ENCODE peak calls at places on chromosomes 7 and 10, in seven cellular contexts. W is NCI-H1436, T is iris pigment epithelial cell, N is mucosa of gallbladder, A is T-cell, O is amniotic epithelial cell, X is epithelial cell of esophagus. K is an unnamed sample.
A peak's percentile ranks its signal among the peaks of the same experiment; 100 is the strongest.

GRCh38 chr7:118151671-118152070 is 32.3 kb upstream of the LSM8 start:
- DNase-seq in T (peak; percentile 1), N (no peak), W (no peak), X (no peak), A (no peak), O (no peak), K (peak; percentile 26)

GRCh38 chr7:159127691-159128642 is 16.7 kb downstream of the VIPR2 start:
- DNase-seq in T (no peak), N (no peak), A (no peak), O (no peak), W (no peak), X (no peak), K (no peak)

GRCh38 chr10:89476676-89477075 is 58.7 kb downstream of the SLC16A12 start:
- DNase-seq in W (no peak), A (no peak), T (peak; percentile 95), X (no peak), O (peak; percentile 86), N (peak; percentile 30), K (peak; percentile 28)

GRCh38 chr7:127413962-127414361 is 21.5 kb upstream of the ZNF800 start:
- DNase-seq in X (no peak), N (no peak), W (no peak), O (no peak), A (no peak), T (no peak), K (no peak)

GRCh38 chr10:125057158-125058001 is 103.0 kb downstream of the CTBP2 start:
- DNase-seq in W (no peak), T (peak; percentile 94), N (peak; percentile 69), A (no peak), X (no peak), O (peak; percentile 93), K (peak; percentile 93)

GRCh38 chr7:19268737-19269136 is 123.5 kb upstream of the FERD3L start:
- DNase-seq in T (peak; percentile 86), X (peak; percentile 32), W (no peak), O (peak; percentile 88), A (no peak), N (no peak), K (no peak)

GRCh38 chr10:119526606-119527592 is 15.6 kb downstream of the RGS10 start:
- DNase-seq in X (no peak), W (no peak), N (no peak), A (no peak), O (no peak), T (no peak), K (no peak)

GRCh38 chr10:128337860-128338378 is 211.7 kb upstream of the MKI67 start:
- DNase-seq in T (no peak), X (no peak), N (no peak), W (no peak), A (no peak), O (no peak), K (no peak)

GRCh38 chr7:2030475-2031456 is 202.0 kb downstream of the MAD1L1 start:
- DNase-seq in A (peak; percentile 57), O (no peak), N (no peak), W (no peak), T (no peak), X (no peak), K (no peak)

GRCh38 chr10:131677671-131678070 is 223.1 kb upstream of the PPP2R2D start:
- DNase-seq in W (no peak), N (no peak), X (no peak), T (no peak), O (no peak), A (no peak), K (no peak)

GRCh38 chr7:71752171-71752935 is 620.4 kb downstream of the GALNT17 start:
- DNase-seq in T (peak; percentile 5), X (peak; percentile 14), A (no peak), W (peak; percentile 5), N (peak; percentile 48), O (no peak), K (no peak)

GRCh38 chr7:121328508-121329459 is at the start of gene WNT16:
- DNase-seq in T (no peak), X (no peak), N (no peak), A (no peak), W (no peak), O (no peak), K (peak; percentile 40)

GRCh38 chr10:33363112-33363511 is 28.6 kb upstream of the NRP1 start:
- DNase-seq in O (peak; percentile 63), N (no peak), X (no peak), W (no peak), A (no peak), T (peak; percentile 68), K (peak; percentile 29)

GRCh38 chr10:47240173-47240572 is 59.8 kb upstream of the GDF10 start:
- DNase-seq in X (no peak), W (no peak), O (no peak), A (no peak), N (no peak), T (no peak), K (no peak)

GRCh38 chr10:79239930-79240713 is 107.1 kb upstream of the PPIF start:
- DNase-seq in N (no peak), A (no peak), X (no peak), W (no peak), O (peak; percentile 66), T (no peak), K (peak; percentile 50)

GRCh38 chr7:46072722-46073121 is 151.7 kb upstream of the IGFBP3 start:
- DNase-seq in A (no peak), O (no peak), X (peak; percentile 66), W (no peak), N (no peak), T (peak; percentile 48), K (no peak)

GRCh38 chr7:150356265-150356897 is 12.2 kb upstream of the REPIN1 start:
- DNase-seq in N (no peak), T (peak; percentile 24), X (peak; percentile 31), O (peak; percentile 44), W (peak; percentile 3), A (no peak), K (peak; percentile 39)

GRCh38 chr10:61847640-61848039 is 53.9 kb upstream of the ARID5B start:
- DNase-seq in X (no peak), A (no peak), O (no peak), T (peak; percentile 63), N (no peak), W (no peak), K (no peak)

GRCh38 chr7:134451656-134452055 is 7.2 kb downstream of the AKR1B1 start:
- DNase-seq in W (no peak), T (no peak), X (no peak), O (no peak), N (no peak), A (no peak), K (no peak)

GRCh38 chr10:114262478-114262877 is 23.4 kb downstream of the VWA2 start:
- DNase-seq in X (no peak), N (no peak), W (no peak), T (no peak), A (no peak), O (no peak), K (no peak)

K was measured in EH.